ENCODE peak calls at places on chromosome 20, in seven cellular contexts. One of them, this sample, is unnamed.

GRCh38 chr20:41717464-41717863 is 99.3 kb upstream of the CHD6 start:
- DNase-seq in colonic mucosa: no peak
- DNase-seq in CD8-positive, alpha-beta T cell: no peak
- DNase-seq in left ventricle myocardium inferior: no peak
- DNase-seq in cardiac muscle cell: no peak
- DNase-seq in skeletal muscle cell: no peak
- DNase-seq in fibroblast of mammary gland: peak; percentile 41
- DNase-seq in this sample: no peak

GRCh38 chr20:37986063-37986858 is 47.0 kb downstream of the TTI1 start:
- DNase-seq in cardiac muscle cell: no peak
- DNase-seq in CD8-positive, alpha-beta T cell: no peak
- DNase-seq in fibroblast of mammary gland: no peak
- DNase-seq in skeletal muscle cell: no peak
- DNase-seq in left ventricle myocardium inferior: no peak
- DNase-seq in colonic mucosa: no peak
- DNase-seq in this sample: no peak

GRCh38 chr20:51221791-51222408 is 199.0 kb upstream of the KCNG1 start:
- DNase-seq in cardiac muscle cell: no peak
- DNase-seq in CD8-positive, alpha-beta T cell: no peak
- DNase-seq in colonic mucosa: peak; percentile 22
- DNase-seq in fibroblast of mammary gland: peak; percentile 56
- DNase-seq in left ventricle myocardium inferior: no peak
- DNase-seq in skeletal muscle cell: peak; percentile 54
- DNase-seq in this sample: no peak

GRCh38 chr20:49603209-49603627 is 35.3 kb upstream of the PTGIS start:
- DNase-seq in skeletal muscle cell: no peak
- DNase-seq in CD8-positive, alpha-beta T cell: no peak
- DNase-seq in left ventricle myocardium inferior: peak; percentile 46
- DNase-seq in cardiac muscle cell: peak; percentile 26
- DNase-seq in fibroblast of mammary gland: peak; percentile 56
- DNase-seq in colonic mucosa: no peak
- DNase-seq in this sample: no peak

GRCh38 chr20:32907886-32908285 is 49.2 kb downstream of the EFCAB8 start:
- DNase-seq in CD8-positive, alpha-beta T cell: no peak
- DNase-seq in fibroblast of mammary gland: no peak
- DNase-seq in left ventricle myocardium inferior: peak; percentile 26
- DNase-seq in cardiac muscle cell: no peak
- DNase-seq in skeletal muscle cell: no peak
- DNase-seq in colonic mucosa: no peak
- DNase-seq in this sample: peak; percentile 76

GRCh38 chr20:53677447-53678314 is 84.0 kb upstream of the ZNF217 start:
- DNase-seq in CD8-positive, alpha-beta T cell: no peak
- DNase-seq in colonic mucosa: peak; percentile 82
- DNase-seq in fibroblast of mammary gland: no peak
- DNase-seq in left ventricle myocardium inferior: peak; percentile 32
- DNase-seq in cardiac muscle cell: peak; percentile 45
- DNase-seq in skeletal muscle cell: no peak
- DNase-seq in this sample: no peak

GRCh38 chr20:19779634-19780033 is 21.6 kb downstream of the RIN2 start:
- DNase-seq in left ventricle myocardium inferior: no peak
- DNase-seq in colonic mucosa: no peak
- DNase-seq in CD8-positive, alpha-beta T cell: no peak
- DNase-seq in fibroblast of mammary gland: no peak
- DNase-seq in skeletal muscle cell: no peak
- DNase-seq in cardiac muscle cell: no peak
- DNase-seq in this sample: no peak

GRCh38 chr20:53708129-53708968 is 114.7 kb upstream of the ZNF217 start:
- DNase-seq in CD8-positive, alpha-beta T cell: no peak
- DNase-seq in skeletal muscle cell: peak; percentile 80
- DNase-seq in fibroblast of mammary gland: peak; percentile 64
- DNase-seq in left ventricle myocardium inferior: no peak
- DNase-seq in cardiac muscle cell: no peak
- DNase-seq in colonic mucosa: no peak
- DNase-seq in this sample: no peak

GRCh38 chr20:3162080-3162611 is 2.5 kb upstream of the FASTKD5 start:
- DNase-seq in cardiac muscle cell: no peak
- DNase-seq in CD8-positive, alpha-beta T cell: no peak
- DNase-seq in left ventricle myocardium inferior: no peak
- DNase-seq in colonic mucosa: no peak
- DNase-seq in skeletal muscle cell: no peak
- DNase-seq in fibroblast of mammary gland: no peak
- DNase-seq in this sample: no peak

GRCh38 chr20:55216525-55217242 is 741.3 kb downstream of the DOK5 start:
- DNase-seq in CD8-positive, alpha-beta T cell: no peak
- DNase-seq in colonic mucosa: no peak
- DNase-seq in fibroblast of mammary gland: peak; percentile 70
- DNase-seq in cardiac muscle cell: no peak
- DNase-seq in skeletal muscle cell: no peak
- DNase-seq in left ventricle myocardium inferior: no peak
- DNase-seq in this sample: no peak

GRCh38 chr20:19304389-19304788 is 91.9 kb downstream of the SLC24A3 start:
- DNase-seq in colonic mucosa: no peak
- DNase-seq in fibroblast of mammary gland: no peak
- DNase-seq in CD8-positive, alpha-beta T cell: no peak
- DNase-seq in skeletal muscle cell: no peak
- DNase-seq in cardiac muscle cell: no peak
- DNase-seq in left ventricle myocardium inferior: no peak
- DNase-seq in this sample: no peak

GRCh38 chr20:32562495-32562911 is 22.6 kb downstream of the NOL4L start:
- DNase-seq in cardiac muscle cell: peak; percentile 53
- DNase-seq in left ventricle myocardium inferior: no peak
- DNase-seq in colonic mucosa: no peak
- DNase-seq in CD8-positive, alpha-beta T cell: no peak
- DNase-seq in skeletal muscle cell: no peak
- DNase-seq in fibroblast of mammary gland: no peak
- DNase-seq in this sample: peak; percentile 78

GRCh38 chr20:40489886-40490285 is 199.2 kb downstream of the MAFB start:
- DNase-seq in fibroblast of mammary gland: peak; percentile 50
- DNase-seq in left ventricle myocardium inferior: no peak
- DNase-seq in skeletal muscle cell: no peak
- DNase-seq in colonic mucosa: no peak
- DNase-seq in CD8-positive, alpha-beta T cell: no peak
- DNase-seq in cardiac muscle cell: no peak
- DNase-seq in this sample: no peak

GRCh38 chr20:7015257-7015656 is 247.8 kb downstream of the BMP2 start:
- DNase-seq in skeletal muscle cell: no peak
- DNase-seq in left ventricle myocardium inferior: no peak
- DNase-seq in fibroblast of mammary gland: no peak
- DNase-seq in colonic mucosa: no peak
- DNase-seq in CD8-positive, alpha-beta T cell: no peak
- DNase-seq in cardiac muscle cell: peak; percentile 81
- DNase-seq in this sample: no peak

GRCh38 chr20:36199293-36200257 is 36.7 kb upstream of the AAR2 start:
- DNase-seq in left ventricle myocardium inferior: peak; percentile 75
- DNase-seq in CD8-positive, alpha-beta T cell: peak; percentile 62
- DNase-seq in fibroblast of mammary gland: peak; percentile 77
- DNase-seq in cardiac muscle cell: peak; percentile 87
- DNase-seq in skeletal muscle cell: peak; percentile 28
- DNase-seq in colonic mucosa: peak; percentile 85
- DNase-seq in this sample: peak; percentile 85

GRCh38 chr20:35312348-35312747 is 20.1 kb upstream of the FAM83C start:
- DNase-seq in skeletal muscle cell: peak; percentile 66
- DNase-seq in colonic mucosa: no peak
- DNase-seq in cardiac muscle cell: no peak
- DNase-seq in fibroblast of mammary gland: peak; percentile 87
- DNase-seq in CD8-positive, alpha-beta T cell: no peak
- DNase-seq in left ventricle myocardium inferior: no peak
- DNase-seq in this sample: peak; percentile 98

GRCh38 chr20:49916146-49917002 is 1.0 kb upstream of the SPATA2 start:
- DNase-seq in cardiac muscle cell: no peak
- DNase-seq in skeletal muscle cell: no peak
- DNase-seq in CD8-positive, alpha-beta T cell: no peak
- DNase-seq in colonic mucosa: peak; percentile 84
- DNase-seq in left ventricle myocardium inferior: no peak
- DNase-seq in fibroblast of mammary gland: peak; percentile 52
- DNase-seq in this sample: no peak

GRCh38 chr20:47466704-47467459 is 34.8 kb upstream of the NCOA3 start:
- DNase-seq in left ventricle myocardium inferior: no peak
- DNase-seq in CD8-positive, alpha-beta T cell: no peak
- DNase-seq in fibroblast of mammary gland: no peak
- DNase-seq in cardiac muscle cell: no peak
- DNase-seq in colonic mucosa: no peak
- DNase-seq in skeletal muscle cell: no peak
- DNase-seq in this sample: no peak

GRCh38 chr20:44414808-44415207 is 59.3 kb downstream of the HNF4A start:
- DNase-seq in CD8-positive, alpha-beta T cell: no peak
- DNase-seq in fibroblast of mammary gland: no peak
- DNase-seq in colonic mucosa: no peak
- DNase-seq in left ventricle myocardium inferior: no peak
- DNase-seq in cardiac muscle cell: no peak
- DNase-seq in skeletal muscle cell: no peak
- DNase-seq in this sample: no peak

GRCh38 chr20:309841-310644 is 12.7 kb downstream of the ZCCHC3 start:
- DNase-seq in cardiac muscle cell: peak; percentile 100
- DNase-seq in colonic mucosa: peak; percentile 91
- DNase-seq in skeletal muscle cell: peak; percentile 99
- DNase-seq in CD8-positive, alpha-beta T cell: peak; percentile 64
- DNase-seq in left ventricle myocardium inferior: peak; percentile 98
- DNase-seq in fibroblast of mammary gland: peak; percentile 99
- DNase-seq in this sample: peak; percentile 96
- H3K4me3 ChIP-seq in cardiac muscle cell: peak overlapping the region; percentile 35
- H3K4me3 ChIP-seq in colonic mucosa: peak overlapping the region; percentile 13
- H3K4me3 ChIP-seq in skeletal muscle cell: peak overlapping the region; percentile 49
- H3K4me3 ChIP-seq in CD8-positive, alpha-beta T cell: peak overlapping the region; percentile 59
- H3K4me3 ChIP-seq in left ventricle myocardium inferior: peak overlapping the region; percentile 69
- H3K4me3 ChIP-seq in fibroblast of mammary gland: peak overlapping the region; percentile 55
- H3K4me3 ChIP-seq in this sample: peak overlapping the region; percentile 21

GRCh38 chr20:10434467-10434831 is 427 bp upstream of the MKKS start:
- DNase-seq in colonic mucosa: peak; percentile 95
- DNase-seq in fibroblast of mammary gland: peak; percentile 99
- DNase-seq in CD8-positive, alpha-beta T cell: peak; percentile 49
- DNase-seq in skeletal muscle cell: peak; percentile 98
- DNase-seq in cardiac muscle cell: peak; percentile 97
- DNase-seq in left ventricle myocardium inferior: peak; percentile 91
- DNase-seq in this sample: peak; percentile 93

GRCh38 chr20:10434832-10435812 is at the start of gene SLX4IP:
- DNase-seq in CD8-positive, alpha-beta T cell: peak; percentile 72
- DNase-seq in fibroblast of mammary gland: peak; percentile 96
- DNase-seq in colonic mucosa: peak; percentile 94
- DNase-seq in cardiac muscle cell: peak; percentile 96
- DNase-seq in skeletal muscle cell: peak; percentile 88
- DNase-seq in left ventricle myocardium inferior: peak; percentile 90
- DNase-seq in this sample: peak; percentile 93

GRCh38 chr20:10433623-10434466 is at the start of gene MKKS:
- DNase-seq in CD8-positive, alpha-beta T cell: peak; percentile 80
- DNase-seq in left ventricle myocardium inferior: peak; percentile 93
- DNase-seq in cardiac muscle cell: peak; percentile 94
- DNase-seq in colonic mucosa: peak; percentile 92
- DNase-seq in skeletal muscle cell: peak; percentile 81
- DNase-seq in fibroblast of mammary gland: peak; percentile 87
- DNase-seq in this sample: peak; percentile 88

GRCh38 chr20:10438217-10438616 is 3.1 kb downstream of the SLX4IP start:
- DNase-seq in CD8-positive, alpha-beta T cell: no peak
- DNase-seq in cardiac muscle cell: no peak
- DNase-seq in colonic mucosa: no peak
- DNase-seq in fibroblast of mammary gland: no peak
- DNase-seq in left ventricle myocardium inferior: no peak
- DNase-seq in skeletal muscle cell: no peak
- DNase-seq in this sample: no peak

GRCh38 chr20:10436053-10436699 is 1.1 kb downstream of the SLX4IP start:
- DNase-seq in cardiac muscle cell: no peak
- DNase-seq in colonic mucosa: no peak
- DNase-seq in skeletal muscle cell: no peak
- DNase-seq in left ventricle myocardium inferior: no peak
- DNase-seq in CD8-positive, alpha-beta T cell: no peak
- DNase-seq in fibroblast of mammary gland: no peak
- DNase-seq in this sample: no peak
- H3K4me3 ChIP-seq in cardiac muscle cell: peak overlapping the region; percentile 81
- H3K4me3 ChIP-seq in colonic mucosa: no peak overlapping the region
- H3K4me3 ChIP-seq in skeletal muscle cell: no peak overlapping the region
- H3K4me3 ChIP-seq in left ventricle myocardium inferior: no peak overlapping the region
- H3K4me3 ChIP-seq in CD8-positive, alpha-beta T cell: no peak overlapping the region
- H3K4me3 ChIP-seq in fibroblast of mammary gland: no peak overlapping the region
- H3K4me3 ChIP-seq in this sample: peak overlapping the region; percentile 75

GRCh38 chr20:17533396-17533795 is 2.2 kb upstream of the BFSP1 start:
- DNase-seq in fibroblast of mammary gland: peak; percentile 72
- DNase-seq in CD8-positive, alpha-beta T cell: no peak
- DNase-seq in left ventricle myocardium inferior: no peak
- DNase-seq in colonic mucosa: peak; percentile 46
- DNase-seq in skeletal muscle cell: peak; percentile 24
- DNase-seq in cardiac muscle cell: peak; percentile 44
- DNase-seq in this sample: no peak

GRCh38 chr20:17529586-17529985 is 1.6 kb downstream of the BFSP1 start:
- DNase-seq in left ventricle myocardium inferior: no peak
- DNase-seq in skeletal muscle cell: no peak
- DNase-seq in colonic mucosa: no peak
- DNase-seq in fibroblast of mammary gland: no peak
- DNase-seq in CD8-positive, alpha-beta T cell: no peak
- DNase-seq in cardiac muscle cell: no peak
- DNase-seq in this sample: no peak

GRCh38 chr20:17530716-17531536 is at the start of gene BFSP1:
- DNase-seq in fibroblast of mammary gland: peak; percentile 51
- DNase-seq in colonic mucosa: peak; percentile 72
- DNase-seq in cardiac muscle cell: peak; percentile 77
- DNase-seq in left ventricle myocardium inferior: peak; percentile 47
- DNase-seq in CD8-positive, alpha-beta T cell: peak; percentile 8
- DNase-seq in skeletal muscle cell: no peak
- DNase-seq in this sample: no peak

GRCh38 chr20:17531537-17532025 is 402 bp upstream of the BFSP1 start:
- DNase-seq in CD8-positive, alpha-beta T cell: no peak
- DNase-seq in skeletal muscle cell: no peak
- DNase-seq in left ventricle myocardium inferior: no peak
- DNase-seq in cardiac muscle cell: no peak
- DNase-seq in colonic mucosa: no peak
- DNase-seq in fibroblast of mammary gland: no peak
- DNase-seq in this sample: no peak

DNA sequence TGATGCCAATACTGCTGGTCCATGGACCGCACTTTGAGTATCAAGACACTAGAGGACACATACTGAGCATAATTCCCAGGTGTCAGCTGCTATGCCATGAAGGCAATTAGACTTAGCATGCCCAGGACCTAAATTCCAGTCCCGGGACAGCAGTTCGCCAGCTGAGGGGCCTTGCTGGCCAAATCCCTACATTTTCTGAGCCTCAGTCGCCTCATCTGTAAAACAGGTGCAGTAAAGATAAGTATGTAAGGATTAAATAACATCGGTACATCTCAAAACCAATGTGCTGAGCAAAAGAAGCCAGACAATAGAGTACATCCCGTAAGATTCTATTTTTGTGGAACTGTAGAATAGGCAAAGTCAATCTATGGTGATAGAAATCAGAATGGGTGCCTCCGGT is 1.0 kb downstream of the BFSP1 start:
- DNase-seq in left ventricle myocardium inferior: no peak
- DNase-seq in CD8-positive, alpha-beta T cell: no peak
- DNase-seq in skeletal muscle cell: no peak
- DNase-seq in cardiac muscle cell: no peak
- DNase-seq in colonic mucosa: no peak
- DNase-seq in fibroblast of mammary gland: no peak
- DNase-seq in this sample: no peak
- H3K4me3 ChIP-seq in left ventricle myocardium inferior: peak overlapping the region; percentile 69
- H3K4me3 ChIP-seq in CD8-positive, alpha-beta T cell: no peak overlapping the region
- H3K4me3 ChIP-seq in skeletal muscle cell: no peak overlapping the region
- H3K4me3 ChIP-seq in cardiac muscle cell: no peak overlapping the region
- H3K4me3 ChIP-seq in colonic mucosa: no peak overlapping the region
- H3K4me3 ChIP-seq in fibroblast of mammary gland: no peak overlapping the region
- H3K4me3 ChIP-seq in this sample: no peak overlapping the region

DNA sequence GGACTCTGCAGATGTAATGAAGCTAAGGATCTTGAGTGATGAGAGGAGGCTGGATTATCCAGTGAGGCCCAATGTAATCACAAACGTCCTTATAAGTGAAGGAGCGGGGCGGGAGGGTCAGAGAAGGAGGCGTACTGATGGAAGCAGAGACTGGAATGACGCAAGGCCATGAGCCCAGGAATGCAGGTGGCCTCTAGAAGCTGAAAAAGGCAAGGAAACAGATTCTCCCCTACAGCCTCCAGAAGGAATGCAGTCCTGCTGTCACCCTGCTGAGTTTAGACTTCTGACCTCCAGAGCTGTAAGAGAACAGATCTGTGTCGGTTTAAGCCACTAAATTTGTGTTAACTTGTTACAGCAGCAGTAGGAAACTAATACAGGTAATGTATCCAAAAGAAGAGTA is 227.9 kb downstream of the PTPRT start:
- DNase-seq in left ventricle myocardium inferior: no peak
- DNase-seq in skeletal muscle cell: no peak
- DNase-seq in colonic mucosa: no peak
- DNase-seq in CD8-positive, alpha-beta T cell: no peak
- DNase-seq in fibroblast of mammary gland: no peak
- DNase-seq in cardiac muscle cell: no peak
- DNase-seq in this sample: no peak
- H3K4me3 ChIP-seq in left ventricle myocardium inferior: no peak overlapping the region
- H3K4me3 ChIP-seq in skeletal muscle cell: no peak overlapping the region
- H3K4me3 ChIP-seq in colonic mucosa: no peak overlapping the region
- H3K4me3 ChIP-seq in CD8-positive, alpha-beta T cell: no peak overlapping the region
- H3K4me3 ChIP-seq in fibroblast of mammary gland: no peak overlapping the region
- H3K4me3 ChIP-seq in cardiac muscle cell: no peak overlapping the region
- H3K4me3 ChIP-seq in this sample: no peak overlapping the region

This sample was measured in RWPE2.